ENCODE peak calls at places on chromosome 9, in ten cellular contexts. W, L, Z, N, P, X, G, M, Q and E are unnamed samples.

GRCh38 chr9:86141843-86142242 is 42.5 kb upstream of the GOLM1 start:
- DNase-seq in X (no peak), G (no peak), Z (no peak), Q (no peak), W (no peak), L (no peak), N (no peak), M (no peak), P (no peak), E (no peak)

GRCh38 chr9:109134167-109134578 is 14.4 kb upstream of the TMEM245 start:
- DNase-seq in L (no peak), X (no peak), P (no peak), M (no peak), W (no peak), G (no peak), N (no peak), Z (no peak), Q (no peak), E (no peak)

GRCh38 chr9:5557606-5558587 is 47.6 kb downstream of the PDCD1LG2 start:
- DNase-seq in G (no peak), L (no peak), M (no peak), P (no peak), X (no peak), Z (no peak), W (no peak), Q (no peak), N (no peak), E (no peak)

GRCh38 chr9:113886471-113886870 is 10.4 kb downstream of the ZNF618 start:
- DNase-seq in N (no peak), P (no peak), L (no peak), Q (no peak), G (no peak), X (no peak), Z (no peak), W (no peak), M (no peak), E (no peak)

GRCh38 chr9:112332977-112333638 is at the start of gene PTBP3:
- DNase-seq in W (peak; percentile 24), N (no peak), X (peak; percentile 5), Z (peak; percentile 60), Q (peak; percentile 92), P (peak; percentile 85), L (peak; percentile 83), G (peak; percentile 51), M (peak; percentile 81), E (no peak)

GRCh38 chr9:135254176-135255032 is 166.9 kb downstream of the OLFM1 start:
- DNase-seq in W (no peak), M (peak; percentile 20), N (no peak), Z (no peak), Q (peak; percentile 74), X (no peak), L (no peak), G (no peak), P (no peak), E (no peak)

GRCh38 chr9:69137311-69137710 is 36.8 kb upstream of the TJP2 start:
- DNase-seq in W (no peak), Z (no peak), Q (no peak), M (no peak), G (no peak), L (no peak), X (no peak), P (no peak), N (no peak), E (no peak)

GRCh38 chr9:113950195-113951031 is 74.3 kb downstream of the ZNF618 start:
- DNase-seq in L (no peak), W (no peak), X (no peak), M (no peak), Q (no peak), P (no peak), Z (no peak), G (no peak), N (no peak), E (no peak)

GRCh38 chr9:755454-756381 is 85.8 kb upstream of the DMRT1 start:
- DNase-seq in G (no peak), Z (peak; percentile 94), N (peak; percentile 66), P (peak; percentile 43), W (peak; percentile 48), Q (no peak), L (no peak), X (no peak), M (no peak), E (peak; percentile 87)

GRCh38 chr9:20199111-20199510 is 410.3 kb upstream of the SLC24A2 start:
- DNase-seq in G (no peak), L (no peak), M (no peak), N (no peak), P (no peak), Z (no peak), Q (no peak), X (no peak), W (no peak), E (no peak)